ENCODE peak calls at places on chromosomes 1 and 21, in nine cellular contexts. One of them, this sample, is unnamed.
A peak's percentile ranks its signal among the peaks of the same experiment; 100 is the strongest.

GRCh38 chr1:29878501-29878900 is 642.2 kb downstream of the PTPRU start:
- DNase-seq in AG09309: no peak
- DNase-seq in sigmoid colon: no peak
- DNase-seq in stimulated activated CD4-positive, alpha-beta T cell treated with anti-CD3 and anti-CD28 coated beads, Interleukin-1b, Interleukin-23, amount 100 ng/mL, for 1 hour: no peak
- DNase-seq in KG1: no peak
- DNase-seq in CD4-positive, CD25-positive, alpha-beta regulatory T cell: no peak
- DNase-seq in natural killer cell: no peak
- DNase-seq in mucosa of gallbladder: no peak
- DNase-seq in endothelial cell: no peak
- DNase-seq in this sample: no peak

GRCh38 chr21:44881586-44881939 is 8.1 kb upstream of the PTTG1IP start:
- DNase-seq in CD4-positive, CD25-positive, alpha-beta regulatory T cell: no peak
- DNase-seq in AG09309: no peak
- DNase-seq in stimulated activated CD4-positive, alpha-beta T cell treated with anti-CD3 and anti-CD28 coated beads, Interleukin-1b, Interleukin-23, amount 100 ng/mL, for 1 hour: no peak
- DNase-seq in natural killer cell: no peak
- DNase-seq in KG1: no peak
- DNase-seq in sigmoid colon: peak; percentile 59
- DNase-seq in endothelial cell: no peak
- DNase-seq in mucosa of gallbladder: no peak
- DNase-seq in this sample: no peak

GRCh38 chr1:53366901-53367502 is 39.1 kb upstream of the LRP8 start:
- DNase-seq in sigmoid colon: peak; percentile 29
- DNase-seq in natural killer cell: no peak
- DNase-seq in CD4-positive, CD25-positive, alpha-beta regulatory T cell: no peak
- DNase-seq in endothelial cell: no peak
- DNase-seq in mucosa of gallbladder: no peak
- DNase-seq in AG09309: no peak
- DNase-seq in KG1: no peak
- DNase-seq in stimulated activated CD4-positive, alpha-beta T cell treated with anti-CD3 and anti-CD28 coated beads, Interleukin-1b, Interleukin-23, amount 100 ng/mL, for 1 hour: no peak
- DNase-seq in this sample: no peak

GRCh38 chr1:150789396-150789795 is 18.7 kb downstream of the CTSK start:
- DNase-seq in CD4-positive, CD25-positive, alpha-beta regulatory T cell: no peak
- DNase-seq in sigmoid colon: no peak
- DNase-seq in endothelial cell: no peak
- DNase-seq in mucosa of gallbladder: peak; percentile 12
- DNase-seq in KG1: no peak
- DNase-seq in stimulated activated CD4-positive, alpha-beta T cell treated with anti-CD3 and anti-CD28 coated beads, Interleukin-1b, Interleukin-23, amount 100 ng/mL, for 1 hour: no peak
- DNase-seq in AG09309: no peak
- DNase-seq in natural killer cell: no peak
- DNase-seq in this sample: no peak

GRCh38 chr1:981955-982558 is at the start of gene PERM1:
- DNase-seq in mucosa of gallbladder: no peak
- DNase-seq in KG1: no peak
- DNase-seq in AG09309: no peak
- DNase-seq in stimulated activated CD4-positive, alpha-beta T cell treated with anti-CD3 and anti-CD28 coated beads, Interleukin-1b, Interleukin-23, amount 100 ng/mL, for 1 hour: no peak
- DNase-seq in natural killer cell: no peak
- DNase-seq in CD4-positive, CD25-positive, alpha-beta regulatory T cell: no peak
- DNase-seq in sigmoid colon: no peak
- DNase-seq in endothelial cell: no peak
- DNase-seq in this sample: no peak

GRCh38 chr1:58619286-58620054 is 42.4 kb upstream of the TACSTD2 start:
- DNase-seq in sigmoid colon: no peak
- DNase-seq in mucosa of gallbladder: no peak
- DNase-seq in stimulated activated CD4-positive, alpha-beta T cell treated with anti-CD3 and anti-CD28 coated beads, Interleukin-1b, Interleukin-23, amount 100 ng/mL, for 1 hour: no peak
- DNase-seq in natural killer cell: no peak
- DNase-seq in AG09309: no peak
- DNase-seq in endothelial cell: no peak
- DNase-seq in CD4-positive, CD25-positive, alpha-beta regulatory T cell: no peak
- DNase-seq in KG1: peak; percentile 18
- DNase-seq in this sample: no peak

GRCh38 chr1:70767377-70767776 is 280.2 kb downstream of the PTGER3 start:
- DNase-seq in mucosa of gallbladder: no peak
- DNase-seq in KG1: no peak
- DNase-seq in AG09309: peak; percentile 55
- DNase-seq in sigmoid colon: no peak
- DNase-seq in endothelial cell: no peak
- DNase-seq in CD4-positive, CD25-positive, alpha-beta regulatory T cell: no peak
- DNase-seq in natural killer cell: no peak
- DNase-seq in stimulated activated CD4-positive, alpha-beta T cell treated with anti-CD3 and anti-CD28 coated beads, Interleukin-1b, Interleukin-23, amount 100 ng/mL, for 1 hour: no peak
- DNase-seq in this sample: no peak

GRCh38 chr1:180255538-180256352 is 25.7 kb downstream of the LHX4 start:
- DNase-seq in mucosa of gallbladder: no peak
- DNase-seq in AG09309: no peak
- DNase-seq in endothelial cell: no peak
- DNase-seq in sigmoid colon: no peak
- DNase-seq in natural killer cell: no peak
- DNase-seq in stimulated activated CD4-positive, alpha-beta T cell treated with anti-CD3 and anti-CD28 coated beads, Interleukin-1b, Interleukin-23, amount 100 ng/mL, for 1 hour: no peak
- DNase-seq in CD4-positive, CD25-positive, alpha-beta regulatory T cell: no peak
- DNase-seq in KG1: no peak
- DNase-seq in this sample: no peak

GRCh38 chr1:231938651-231939050 is 312.1 kb downstream of the DISC1 start:
- DNase-seq in stimulated activated CD4-positive, alpha-beta T cell treated with anti-CD3 and anti-CD28 coated beads, Interleukin-1b, Interleukin-23, amount 100 ng/mL, for 1 hour: no peak
- DNase-seq in endothelial cell: no peak
- DNase-seq in KG1: no peak
- DNase-seq in AG09309: peak; percentile 23
- DNase-seq in sigmoid colon: no peak
- DNase-seq in mucosa of gallbladder: no peak
- DNase-seq in natural killer cell: no peak
- DNase-seq in CD4-positive, CD25-positive, alpha-beta regulatory T cell: no peak
- DNase-seq in this sample: no peak

GRCh38 chr1:43435146-43436145 is 18.3 kb downstream of the HYI start:
- DNase-seq in natural killer cell: no peak
- DNase-seq in sigmoid colon: peak; percentile 82
- DNase-seq in mucosa of gallbladder: peak; percentile 37
- DNase-seq in CD4-positive, CD25-positive, alpha-beta regulatory T cell: no peak
- DNase-seq in stimulated activated CD4-positive, alpha-beta T cell treated with anti-CD3 and anti-CD28 coated beads, Interleukin-1b, Interleukin-23, amount 100 ng/mL, for 1 hour: no peak
- DNase-seq in endothelial cell: no peak
- DNase-seq in KG1: no peak
- DNase-seq in AG09309: peak; percentile 47
- DNase-seq in this sample: no peak

GRCh38 chr1:56025942-56026341 is 553.4 kb downstream of the PLPP3 start:
- DNase-seq in mucosa of gallbladder: no peak
- DNase-seq in AG09309: no peak
- DNase-seq in stimulated activated CD4-positive, alpha-beta T cell treated with anti-CD3 and anti-CD28 coated beads, Interleukin-1b, Interleukin-23, amount 100 ng/mL, for 1 hour: no peak
- DNase-seq in CD4-positive, CD25-positive, alpha-beta regulatory T cell: no peak
- DNase-seq in endothelial cell: no peak
- DNase-seq in sigmoid colon: no peak
- DNase-seq in natural killer cell: no peak
- DNase-seq in KG1: no peak
- DNase-seq in this sample: no peak

GRCh38 chr21:42031816-42032215 is 21.7 kb upstream of the ZBTB21 start:
- DNase-seq in stimulated activated CD4-positive, alpha-beta T cell treated with anti-CD3 and anti-CD28 coated beads, Interleukin-1b, Interleukin-23, amount 100 ng/mL, for 1 hour: no peak
- DNase-seq in sigmoid colon: no peak
- DNase-seq in mucosa of gallbladder: no peak
- DNase-seq in endothelial cell: no peak
- DNase-seq in AG09309: no peak
- DNase-seq in KG1: no peak
- DNase-seq in natural killer cell: no peak
- DNase-seq in CD4-positive, CD25-positive, alpha-beta regulatory T cell: no peak
- DNase-seq in this sample: no peak

GRCh38 chr1:201261771-201262547 is 21.3 kb upstream of the PKP1 start:
- DNase-seq in stimulated activated CD4-positive, alpha-beta T cell treated with anti-CD3 and anti-CD28 coated beads, Interleukin-1b, Interleukin-23, amount 100 ng/mL, for 1 hour: no peak
- DNase-seq in CD4-positive, CD25-positive, alpha-beta regulatory T cell: no peak
- DNase-seq in KG1: no peak
- DNase-seq in sigmoid colon: peak; percentile 32
- DNase-seq in mucosa of gallbladder: no peak
- DNase-seq in AG09309: no peak
- DNase-seq in natural killer cell: peak; percentile 8
- DNase-seq in endothelial cell: no peak
- DNase-seq in this sample: no peak

GRCh38 chr1:31669786-31670582 is 25.3 kb upstream of the PEF1 start:
- DNase-seq in mucosa of gallbladder: peak; percentile 88
- DNase-seq in AG09309: no peak
- DNase-seq in endothelial cell: no peak
- DNase-seq in stimulated activated CD4-positive, alpha-beta T cell treated with anti-CD3 and anti-CD28 coated beads, Interleukin-1b, Interleukin-23, amount 100 ng/mL, for 1 hour: no peak
- DNase-seq in CD4-positive, CD25-positive, alpha-beta regulatory T cell: no peak
- DNase-seq in natural killer cell: no peak
- DNase-seq in sigmoid colon: peak; percentile 94
- DNase-seq in KG1: peak; percentile 16
- DNase-seq in this sample: peak; percentile 32

GRCh38 chr1:29349871-29350491 is 113.7 kb downstream of the PTPRU start:
- DNase-seq in mucosa of gallbladder: no peak
- DNase-seq in stimulated activated CD4-positive, alpha-beta T cell treated with anti-CD3 and anti-CD28 coated beads, Interleukin-1b, Interleukin-23, amount 100 ng/mL, for 1 hour: no peak
- DNase-seq in natural killer cell: no peak
- DNase-seq in endothelial cell: no peak
- DNase-seq in CD4-positive, CD25-positive, alpha-beta regulatory T cell: no peak
- DNase-seq in AG09309: no peak
- DNase-seq in sigmoid colon: peak; percentile 40
- DNase-seq in KG1: no peak
- DNase-seq in this sample: no peak

GRCh38 chr1:29505537-29506220 is 269.4 kb downstream of the PTPRU start:
- DNase-seq in CD4-positive, CD25-positive, alpha-beta regulatory T cell: no peak
- DNase-seq in mucosa of gallbladder: no peak
- DNase-seq in sigmoid colon: no peak
- DNase-seq in KG1: no peak
- DNase-seq in endothelial cell: no peak
- DNase-seq in AG09309: no peak
- DNase-seq in natural killer cell: peak; percentile 11
- DNase-seq in stimulated activated CD4-positive, alpha-beta T cell treated with anti-CD3 and anti-CD28 coated beads, Interleukin-1b, Interleukin-23, amount 100 ng/mL, for 1 hour: no peak
- DNase-seq in this sample: no peak

GRCh38 chr1:77639056-77639455 is 43.4 kb downstream of the ZZZ3 start:
- DNase-seq in mucosa of gallbladder: no peak
- DNase-seq in KG1: no peak
- DNase-seq in CD4-positive, CD25-positive, alpha-beta regulatory T cell: no peak
- DNase-seq in sigmoid colon: no peak
- DNase-seq in endothelial cell: no peak
- DNase-seq in AG09309: peak; percentile 13
- DNase-seq in natural killer cell: no peak
- DNase-seq in stimulated activated CD4-positive, alpha-beta T cell treated with anti-CD3 and anti-CD28 coated beads, Interleukin-1b, Interleukin-23, amount 100 ng/mL, for 1 hour: no peak
- DNase-seq in this sample: no peak

GRCh38 chr1:116982319-116983004 is 19.1 kb upstream of the CD101 start:
- DNase-seq in CD4-positive, CD25-positive, alpha-beta regulatory T cell: no peak
- DNase-seq in KG1: no peak
- DNase-seq in endothelial cell: no peak
- DNase-seq in natural killer cell: no peak
- DNase-seq in stimulated activated CD4-positive, alpha-beta T cell treated with anti-CD3 and anti-CD28 coated beads, Interleukin-1b, Interleukin-23, amount 100 ng/mL, for 1 hour: no peak
- DNase-seq in sigmoid colon: no peak
- DNase-seq in mucosa of gallbladder: peak; percentile 82
- DNase-seq in AG09309: no peak
- DNase-seq in this sample: no peak

This sample was measured in HL-60.